ENCODE peak calls at places on chromosome 1, in eight cellular contexts. G is colonic mucosa, W is AG09309, B is GM23338, Q is AG10803, Y is AG04449, T is fibroblast of mammary gland, K is fibroblast of pulmonary artery. A is an unnamed sample.

GRCh38 chr1:61093525-61094137 is 11.3 kb downstream of the NFIA start:
- DNase-seq in Y (no peak), K (no peak), G (no peak), B (no peak), T (peak; percentile 73), W (no peak), Q (peak; percentile 53), A (no peak)

GRCh38 chr1:39494671-39495410 is 3.4 kb downstream of the BMP8A start:
- DNase-seq in Q (no peak), T (no peak), Y (no peak), K (no peak), G (no peak), W (no peak), B (no peak), A (no peak)

GRCh38 chr1:87179851-87180519 is 148.7 kb upstream of the LMO4 start:
- DNase-seq in T (no peak), Q (no peak), W (no peak), B (no peak), K (no peak), Y (no peak), G (no peak), A (no peak)

GRCh38 chr1:193111641-193112090 is 6.5 kb upstream of the GLRX2 start:
- DNase-seq in T (peak; percentile 85), W (peak; percentile 56), B (peak; percentile 39), K (peak; percentile 91), Y (no peak), G (no peak), Q (peak; percentile 91), A (peak; percentile 90)

GRCh38 chr1:168057921-168058320 is 78.8 kb downstream of the GPR161 start:
- DNase-seq in B (no peak), G (no peak), K (peak; percentile 31), T (peak; percentile 17), Y (no peak), Q (peak; percentile 6), W (no peak), A (peak; percentile 52)

GRCh38 chr1:54207287-54207686 is 7.3 kb downstream of the MRPL37 start:
- DNase-seq in K (no peak), W (no peak), Q (no peak), B (no peak), G (no peak), T (no peak), Y (no peak), A (no peak)

GRCh38 chr1:85550784-85551516 is 29.6 kb upstream of the CCN1 start:
- DNase-seq in K (peak; percentile 48), Y (no peak), Q (peak; percentile 62), B (no peak), W (peak; percentile 45), T (peak; percentile 58), G (no peak), A (peak; percentile 91)

GRCh38 chr1:15684468-15685283 is 556 bp downstream of the PLEKHM2 start:
- DNase-seq in T (peak; percentile 16), Q (no peak), K (peak; percentile 18), B (peak; percentile 54), W (no peak), G (peak; percentile 45), Y (no peak), A (peak; percentile 22)

GRCh38 chr1:18875107-18875795 is 15.8 kb upstream of the TAS1R2 start:
- DNase-seq in T (peak; percentile 85), G (peak; percentile 85), K (peak; percentile 91), Q (peak; percentile 84), Y (peak; percentile 34), B (peak; percentile 91), W (peak; percentile 50), A (peak; percentile 73)

GRCh38 chr1:155060736-155061135 is 2.8 kb upstream of the EFNA4 start:
- DNase-seq in B (no peak), W (no peak), T (no peak), G (no peak), Y (no peak), K (no peak), Q (no peak), A (no peak)

GRCh38 chr1:66537718-66538117 is 3.8 kb downstream of the SGIP1 start:
- DNase-seq in B (no peak), Y (no peak), T (no peak), G (no peak), W (no peak), K (no peak), Q (no peak), A (no peak)
- H3K4me3 ChIP-seq in B (no peak overlapping the region), Y (no peak overlapping the region), T (no peak overlapping the region), G (no peak overlapping the region), W (no peak overlapping the region), K (no peak overlapping the region), Q (no peak overlapping the region), A (no peak overlapping the region)

GRCh38 chr1:243487036-243487648 is 231.3 kb downstream of the SDCCAG8 start:
- DNase-seq in B (no peak), K (no peak), Y (no peak), Q (no peak), T (no peak), G (no peak), W (no peak), A (no peak)

GRCh38 chr1:243482237-243483022 is 226.6 kb downstream of the SDCCAG8 start:
- DNase-seq in B (peak; percentile 78), G (no peak), T (peak; percentile 47), K (peak; percentile 85), W (peak; percentile 47), Y (no peak), Q (peak; percentile 91), A (peak; percentile 77)

GRCh38 chr1:243483084-243483845 is 227.4 kb downstream of the SDCCAG8 start:
- DNase-seq in T (no peak), Y (no peak), G (no peak), Q (no peak), W (no peak), K (no peak), B (peak; percentile 70), A (no peak)

GRCh38 chr1:243481101-243481500 is 225.3 kb downstream of the SDCCAG8 start:
- DNase-seq in Q (no peak), T (no peak), K (no peak), G (no peak), Y (no peak), W (no peak), B (no peak), A (no peak)

DNA sequence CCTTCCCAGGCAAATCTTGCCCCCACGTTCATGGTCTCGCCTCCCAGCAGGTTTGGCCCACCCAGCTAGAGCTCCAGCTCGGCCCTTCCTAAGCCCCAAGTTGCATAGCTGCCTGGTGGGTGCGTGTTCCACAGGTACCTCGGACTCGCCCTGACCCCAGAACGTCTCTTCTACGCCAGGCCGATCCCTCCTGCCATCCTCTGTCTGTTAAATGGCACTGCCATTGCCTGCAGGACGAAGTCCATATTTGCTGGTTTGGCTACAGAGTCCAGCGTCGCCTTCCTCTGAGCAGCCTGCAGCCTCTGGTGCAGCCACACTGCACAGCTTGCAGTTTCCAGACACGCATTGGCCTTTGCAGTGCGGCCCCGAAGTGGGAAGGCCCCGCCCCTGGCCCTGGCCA is 228.1 kb downstream of the SDCCAG8 start:
- DNase-seq in B (no peak), Y (no peak), K (no peak), Q (no peak), G (no peak), T (no peak), W (no peak), A (no peak)
- H3K4me3 ChIP-seq in B (peak overlapping the region; percentile 61), Y (no peak overlapping the region), K (no peak overlapping the region), Q (no peak overlapping the region), G (no peak overlapping the region), T (no peak overlapping the region), W (no peak overlapping the region), A (no peak overlapping the region)

DNA sequence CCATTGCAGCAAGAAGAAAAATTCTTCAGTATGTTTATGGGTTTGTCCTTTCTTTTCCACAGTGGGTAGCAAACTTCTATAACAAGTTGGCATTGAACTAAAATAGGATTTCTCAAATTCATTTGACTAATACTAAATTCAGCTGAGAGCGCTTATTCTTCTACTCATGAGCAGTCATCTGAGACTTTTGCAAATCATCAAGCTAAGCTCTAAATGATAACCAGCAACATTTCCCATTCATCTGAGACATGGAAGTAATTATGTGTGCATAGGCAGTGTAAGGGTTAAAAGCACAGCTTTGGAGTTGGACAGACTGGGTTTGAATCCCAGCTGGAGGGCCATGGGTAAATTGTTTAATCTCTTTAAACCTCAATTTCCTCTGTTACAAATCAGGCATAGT is 18.3 kb upstream of the CNR2 start:
- DNase-seq in T (no peak), G (no peak), Y (no peak), Q (no peak), K (no peak), B (no peak), W (no peak), A (no peak)
- H3K4me3 ChIP-seq in T (no peak overlapping the region), G (no peak overlapping the region), Y (no peak overlapping the region), Q (peak overlapping the region; percentile 43), K (no peak overlapping the region), B (no peak overlapping the region), W (no peak overlapping the region), A (no peak overlapping the region)

GRCh38 chr1:8370928-8371327 is 53.0 kb downstream of the SLC45A1 start:
- DNase-seq in B (no peak), Y (no peak), T (peak; percentile 45), Q (peak; percentile 36), W (no peak), G (no peak), K (peak; percentile 32), A (peak; percentile 51)
- H3K4me3 ChIP-seq in B (peak overlapping the region; percentile 18), Y (no peak overlapping the region), T (no peak overlapping the region), Q (no peak overlapping the region), W (no peak overlapping the region), G (no peak overlapping the region), K (no peak overlapping the region), A (no peak overlapping the region)

GRCh38 chr1:218165687-218166088 is 119.4 kb upstream of the RRP15 start:
- DNase-seq in G (no peak), K (no peak), T (no peak), B (no peak), Y (no peak), W (no peak), Q (no peak), A (peak; percentile 4)

GRCh38 chr1:218163371-218163770 is 121.7 kb upstream of the RRP15 start:
- DNase-seq in B (no peak), K (no peak), Q (no peak), G (no peak), T (no peak), Y (no peak), W (no peak), A (no peak)

GRCh38 chr1:218164930-218165686 is 120.0 kb upstream of the RRP15 start:
- DNase-seq in W (no peak), G (peak; percentile 17), T (no peak), Y (no peak), K (peak; percentile 4), B (peak; percentile 85), Q (no peak), A (peak; percentile 4)

DNA sequence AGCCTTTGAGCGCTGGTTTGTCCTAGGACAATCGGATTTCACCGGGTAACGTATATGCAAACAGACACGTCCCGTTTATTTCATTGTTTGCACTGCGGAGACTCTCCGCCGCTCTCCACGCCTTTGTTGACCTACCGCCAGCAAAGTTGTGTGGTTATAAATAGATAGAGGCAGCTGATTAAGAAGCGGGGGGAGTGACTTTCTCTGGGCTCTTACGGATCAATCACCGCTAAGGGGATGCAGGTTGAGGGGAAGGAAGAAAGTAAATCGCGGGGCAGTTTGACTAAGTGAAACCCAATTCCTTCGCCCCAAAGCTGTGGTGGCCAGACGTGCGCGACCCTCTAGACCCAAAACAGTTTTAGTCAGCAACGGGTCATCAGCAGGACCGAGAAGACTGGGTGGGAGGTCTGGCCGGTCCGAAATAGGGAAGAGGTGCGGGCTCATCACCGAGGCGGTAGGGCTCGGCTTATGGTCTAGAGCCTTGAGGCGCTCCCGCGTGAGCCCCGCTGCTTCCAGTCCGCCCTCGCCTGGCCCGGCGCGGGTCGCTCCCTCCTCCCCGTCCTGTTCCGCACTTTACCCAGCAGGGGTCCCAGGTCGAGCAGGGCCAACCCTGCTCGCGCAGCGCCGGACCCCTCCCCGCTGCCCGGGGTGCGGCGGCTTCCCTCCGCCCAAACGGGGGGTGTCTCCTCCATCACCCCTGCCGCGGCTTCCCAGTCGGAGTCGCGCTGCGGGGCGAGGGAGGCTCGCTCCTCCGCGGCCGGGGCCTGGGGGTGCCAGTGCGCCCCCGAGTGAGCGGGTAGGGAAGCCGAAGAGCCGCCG is 120.8 kb upstream of the RRP15 start:
- DNase-seq in G (peak; percentile 42), Q (peak; percentile 5), K (peak; percentile 16), B (peak; percentile 92), W (no peak), T (peak; percentile 21), Y (no peak), A (peak; percentile 40)
- H3K4me3 ChIP-seq in G (peak overlapping the region; percentile 39), Q (peak overlapping the region; percentile 50), K (peak overlapping the region; percentile 43), B (peak overlapping the region; percentile 78), W (peak overlapping the region; percentile 43), T (peak overlapping the region; percentile 27), Y (peak overlapping the region; percentile 44), A (peak overlapping the region; percentile 58)